ENCODE peak calls at places on chromosome 14, in five cellular contexts. M, T, Z, O and J are unnamed samples.

GRCh38 chr14:39293629-39294028 is 59.9 kb downstream of the MIA2 start:
- DNase-seq in M (no peak), T (no peak), Z (no peak), O (no peak), J (no peak)

GRCh38 chr14:51663783-51664326 is 12.1 kb downstream of the FRMD6 start:
- DNase-seq in M (no peak), T (no peak), Z (no peak), O (no peak), J (no peak)

GRCh38 chr14:73834258-73834620 is 17.4 kb upstream of the PTGR2 start:
- DNase-seq in M (no peak), T (no peak), Z (no peak), O (no peak), J (no peak)

GRCh38 chr14:82075566-82075965 is 541.9 kb upstream of the SEL1L start:
- DNase-seq in M (no peak), T (no peak), Z (no peak), O (no peak), J (no peak)

GRCh38 chr14:92553456-92553855 is 39.9 kb downstream of the RIN3 start:
- DNase-seq in M (no peak), T (peak), Z (no peak), O (no peak), J (peak)

GRCh38 chr14:23299558-23299957 is 3.1 kb downstream of the PPP1R3E start:
- DNase-seq in M (no peak), T (peak), Z (no peak), O (no peak), J (peak)

GRCh38 chr14:96126339-96126770 is 78.3 kb upstream of the BDKRB2 start:
- DNase-seq in M (no peak), T (no peak), Z (peak), O (no peak), J (peak)

GRCh38 chr14:90019824-90020523 is 41.8 kb upstream of the KCNK13 start:
- DNase-seq in M (no peak), T (no peak), Z (no peak), O (no peak), J (no peak)

GRCh38 chr14:53634793-53635192 is 321.8 kb downstream of the BMP4 start:
- DNase-seq in M (no peak), T (no peak), Z (no peak), O (no peak), J (no peak)

GRCh38 chr14:90458536-90458935 is 61.7 kb downstream of the CALM1 start:
- DNase-seq in M (no peak), T (no peak), Z (no peak), O (no peak), J (no peak)

GRCh38 chr14:35944847-35945246 is 118.7 kb downstream of the BRMS1L start:
- DNase-seq in M (peak), T (peak), Z (no peak), O (peak), J (no peak)

DNA sequence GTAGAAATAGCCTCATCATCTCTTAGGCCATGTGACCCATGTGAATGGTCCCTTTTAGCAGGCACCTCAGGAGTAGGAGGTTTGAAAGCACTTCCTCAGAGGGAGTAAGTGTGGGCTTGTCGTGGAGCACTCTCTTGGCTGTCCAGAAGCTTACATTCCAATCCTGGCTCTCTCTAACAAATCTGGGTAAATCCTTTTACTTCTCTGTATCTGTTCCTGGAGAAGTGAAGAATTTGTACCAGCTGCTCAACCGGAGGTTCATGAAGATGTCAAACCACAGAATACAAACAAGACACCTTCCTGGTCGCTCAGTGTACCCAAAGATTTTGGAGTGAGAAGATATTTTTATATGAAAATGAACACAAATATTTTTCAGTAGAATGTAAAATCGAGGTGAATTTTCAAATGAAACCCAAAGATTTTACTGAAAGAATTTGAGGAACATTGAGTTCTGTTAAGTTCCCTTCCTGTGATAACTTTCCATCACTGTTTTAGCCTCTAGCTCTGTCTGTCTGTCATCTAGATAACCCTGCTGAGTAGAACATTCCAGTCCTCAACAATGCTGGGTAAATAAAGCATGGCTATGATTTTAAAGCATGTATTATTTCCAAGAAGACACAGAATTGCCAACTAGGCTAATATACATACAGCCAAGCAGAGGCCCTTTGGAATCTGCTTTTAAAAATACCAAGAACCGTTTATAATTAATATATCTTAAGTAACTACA is 263.9 kb upstream of the RGS6 start:
- DNase-seq in M (no peak), T (no peak), Z (no peak), O (no peak), J (peak)
- TF ChIP-seq RCOR1 in M (no peak), T (no peak), Z (no peak), O (no peak), J (no peak)

DNA sequence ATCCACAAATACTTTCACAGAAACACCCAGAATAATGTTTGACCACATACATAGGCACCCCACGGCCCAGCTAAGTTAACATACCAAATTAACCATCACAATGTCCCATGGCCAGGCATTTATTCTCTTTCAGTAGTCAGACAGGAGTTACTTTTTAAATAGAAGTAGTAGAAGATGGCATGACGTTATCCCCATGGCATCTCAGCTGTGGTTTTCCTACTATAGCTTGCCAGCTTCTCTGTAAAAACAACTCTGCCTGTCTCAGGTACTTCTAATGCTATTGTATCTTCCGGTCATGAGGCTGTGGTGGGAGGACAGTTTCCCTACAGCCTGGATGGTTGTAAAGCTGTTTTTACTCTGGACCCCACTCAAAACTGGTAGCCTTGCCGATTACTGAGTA is 19.3 kb downstream of the CTSG start:
- DNase-seq in M (no peak), T (no peak), Z (no peak), O (no peak), J (peak)
- TF ChIP-seq RCOR1 in M (no peak), T (no peak), Z (no peak), O (no peak), J (no peak)

DNA sequence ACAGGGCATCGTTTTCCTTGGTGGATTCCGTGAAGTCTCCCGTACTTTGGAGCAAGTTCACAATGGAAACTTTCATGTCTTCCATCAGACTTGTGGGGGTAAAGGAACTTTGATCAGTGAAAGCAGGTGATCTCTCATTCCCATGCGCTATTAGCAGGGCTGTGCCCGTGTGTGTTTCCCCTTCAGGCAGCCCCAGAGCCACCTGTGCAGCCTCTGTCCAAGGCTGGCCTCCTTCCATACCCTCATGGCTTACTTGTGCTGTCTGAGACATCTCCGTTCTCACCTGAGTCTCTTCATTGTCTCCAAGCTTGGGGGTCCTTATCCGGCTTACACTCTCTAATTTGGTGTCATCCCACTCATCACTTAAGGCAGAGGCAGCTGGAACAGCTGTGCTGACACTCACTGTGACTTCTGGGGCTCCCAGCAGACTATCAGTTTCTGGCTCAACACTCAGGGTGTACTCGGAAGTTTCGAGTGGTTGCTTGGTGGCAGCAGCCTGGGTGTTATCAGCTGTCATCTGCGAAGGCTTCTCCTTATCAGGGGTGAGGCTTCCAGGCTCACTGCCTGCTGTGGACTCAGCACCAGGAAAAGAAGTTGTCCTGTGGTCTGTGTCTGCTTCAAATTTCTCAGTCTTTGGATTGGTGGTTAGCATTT is 13.8 kb downstream of the ARMH4 start:
- DNase-seq in M (peak), T (no peak), Z (no peak), O (no peak), J (no peak)
- TF ChIP-seq RCOR1 in M (no peak), T (no peak), Z (no peak), O (no peak), J (no peak)

GRCh38 chr14:78606111-78606510 is 435.9 kb downstream of the NRXN3 start:
- DNase-seq in M (no peak), T (no peak), Z (no peak), O (no peak), J (peak)
- TF ChIP-seq RCOR1 in M (no peak), T (no peak), Z (no peak), O (no peak), J (no peak)

GRCh38 chr14:74875204-74875603 is 741 bp downstream of the PROX2 start:
- DNase-seq in M (no peak), T (no peak), Z (no peak), O (no peak), J (no peak)

GRCh38 chr14:74881425-74882102 is at the start of gene DLST:
- DNase-seq in M (peak), T (peak), Z (peak), O (peak), J (peak)

GRCh38 chr14:74871819-74872218 is 4.1 kb downstream of the PROX2 start:
- DNase-seq in M (no peak), T (no peak), Z (no peak), O (no peak), J (no peak)

GRCh38 chr14:74879427-74880180 is 2.1 kb upstream of the DLST start:
- DNase-seq in M (no peak), T (no peak), Z (no peak), O (no peak), J (no peak)

GRCh38 chr14:74875941-74876913 is at the start of gene PROX2:
- DNase-seq in M (no peak), T (no peak), Z (no peak), O (no peak), J (no peak)
- TF ChIP-seq RCOR1 in M (no peak), T (no peak), Z (no peak), O (no peak), J (no peak)

GRCh38 chr14:102949062-102949800 is 26.8 kb downstream of the AMN start:
- DNase-seq in M (no peak), T (no peak), Z (no peak), O (no peak), J (peak)
- TF ChIP-seq RCOR1 in M (no peak), T (no peak), Z (no peak), O (no peak), J (no peak)

GRCh38 chr14:99754141-99755067 is 38.8 kb upstream of the EML1 start:
- DNase-seq in M (no peak), T (no peak), Z (no peak), O (no peak), J (no peak)
- TF ChIP-seq RCOR1 in M (no peak), T (no peak), Z (no peak), O (no peak), J (no peak)

GRCh38 chr14:25017562-25017961 is 32.4 kb downstream of the STXBP6 start:
- DNase-seq in M (no peak), T (no peak), Z (no peak), O (no peak), J (no peak)

GRCh38 chr14:25014440-25014839 is 35.5 kb downstream of the STXBP6 start:
- DNase-seq in M (no peak), T (no peak), Z (no peak), O (no peak), J (peak)

GRCh38 chr14:25010471-25010870 is 39.5 kb downstream of the STXBP6 start:
- DNase-seq in M (no peak), T (no peak), Z (no peak), O (no peak), J (no peak)

GRCh38 chr14:25011095-25011494 is 38.9 kb downstream of the STXBP6 start:
- DNase-seq in M (no peak), T (no peak), Z (no peak), O (no peak), J (no peak)

GRCh38 chr14:25015761-25016160 is 34.2 kb downstream of the STXBP6 start:
- DNase-seq in M (no peak), T (no peak), Z (no peak), O (no peak), J (no peak)
- TF ChIP-seq RCOR1 in M (no peak), T (no peak), Z (no peak), O (no peak), J (no peak)